ENCODE peak calls at places on chromosomes 5 and 9, in ten cellular contexts. One of them, this sample, is unnamed.

GRCh38 chr5:125338804-125339203 is 592.4 kb upstream of the ZNF608 start:
- DNase-seq in K562: no peak
- DNase-seq in heart left ventricle: no peak
- DNase-seq in cardiac fibroblast: no peak
- DNase-seq in fibroblast of mammary gland: no peak
- DNase-seq in endodermal cell: no peak
- DNase-seq in AG10803: no peak
- DNase-seq in heart right ventricle: no peak
- DNase-seq in AG09319: no peak
- DNase-seq in cardiac muscle cell: no peak
- DNase-seq in this sample: no peak

GRCh38 chr9:79357620-79358019 is 214.1 kb upstream of the TLE4 start:
- DNase-seq in fibroblast of mammary gland: no peak
- DNase-seq in heart right ventricle: peak
- DNase-seq in endodermal cell: no peak
- DNase-seq in cardiac muscle cell: no peak
- DNase-seq in AG10803: no peak
- DNase-seq in heart left ventricle: no peak
- DNase-seq in cardiac fibroblast: no peak
- DNase-seq in AG09319: no peak
- DNase-seq in K562: no peak
- DNase-seq in this sample: no peak

GRCh38 chr9:90841213-90841612 is 39.6 kb downstream of the SYK start:
- DNase-seq in cardiac muscle cell: no peak
- DNase-seq in AG09319: no peak
- DNase-seq in heart right ventricle: no peak
- DNase-seq in heart left ventricle: no peak
- DNase-seq in AG10803: no peak
- DNase-seq in fibroblast of mammary gland: no peak
- DNase-seq in endodermal cell: no peak
- DNase-seq in cardiac fibroblast: no peak
- DNase-seq in K562: no peak
- DNase-seq in this sample: no peak

GRCh38 chr9:122642226-122642625 is 15.2 kb downstream of the OR1B1 start:
- DNase-seq in heart right ventricle: no peak
- DNase-seq in endodermal cell: peak
- DNase-seq in K562: no peak
- DNase-seq in AG09319: no peak
- DNase-seq in cardiac muscle cell: no peak
- DNase-seq in AG10803: no peak
- DNase-seq in cardiac fibroblast: peak
- DNase-seq in heart left ventricle: no peak
- DNase-seq in fibroblast of mammary gland: no peak
- DNase-seq in this sample: no peak

GRCh38 chr5:27318701-27319100 is 280.3 kb upstream of the CDH9 start:
- DNase-seq in endodermal cell: no peak
- DNase-seq in AG10803: no peak
- DNase-seq in fibroblast of mammary gland: peak
- DNase-seq in cardiac fibroblast: peak
- DNase-seq in K562: no peak
- DNase-seq in cardiac muscle cell: no peak
- DNase-seq in heart left ventricle: no peak
- DNase-seq in heart right ventricle: no peak
- DNase-seq in AG09319: no peak
- DNase-seq in this sample: no peak

GRCh38 chr5:14039063-14039462 is 94.6 kb upstream of the DNAH5 start:
- DNase-seq in endodermal cell: no peak
- DNase-seq in AG10803: no peak
- DNase-seq in fibroblast of mammary gland: peak
- DNase-seq in AG09319: no peak
- DNase-seq in K562: no peak
- DNase-seq in cardiac fibroblast: peak
- DNase-seq in cardiac muscle cell: peak
- DNase-seq in heart right ventricle: no peak
- DNase-seq in heart left ventricle: no peak
- DNase-seq in this sample: no peak

GRCh38 chr5:35338169-35338476 is 107.8 kb upstream of the PRLR start:
- DNase-seq in cardiac muscle cell: no peak
- DNase-seq in heart left ventricle: no peak
- DNase-seq in heart right ventricle: no peak
- DNase-seq in fibroblast of mammary gland: no peak
- DNase-seq in AG09319: no peak
- DNase-seq in AG10803: no peak
- DNase-seq in endodermal cell: no peak
- DNase-seq in cardiac fibroblast: no peak
- DNase-seq in K562: no peak
- DNase-seq in this sample: no peak

GRCh38 chr9:127158995-127159801 is 36.8 kb upstream of the ANGPTL2 start:
- DNase-seq in AG10803: peak
- DNase-seq in heart right ventricle: peak
- DNase-seq in endodermal cell: peak
- DNase-seq in K562: no peak
- DNase-seq in cardiac fibroblast: peak
- DNase-seq in AG09319: peak
- DNase-seq in fibroblast of mammary gland: peak
- DNase-seq in heart left ventricle: no peak
- DNase-seq in cardiac muscle cell: peak
- DNase-seq in this sample: no peak

GRCh38 chr9:130104413-130105193 is 50.9 kb downstream of the GPR107 start:
- DNase-seq in endodermal cell: no peak
- DNase-seq in AG09319: no peak
- DNase-seq in K562: no peak
- DNase-seq in cardiac fibroblast: peak
- DNase-seq in cardiac muscle cell: no peak
- DNase-seq in heart right ventricle: no peak
- DNase-seq in AG10803: no peak
- DNase-seq in heart left ventricle: no peak
- DNase-seq in fibroblast of mammary gland: no peak
- DNase-seq in this sample: no peak

GRCh38 chr5:59299006-59299405 is 594.5 kb downstream of the PDE4D start:
- DNase-seq in AG09319: no peak
- DNase-seq in fibroblast of mammary gland: no peak
- DNase-seq in heart right ventricle: no peak
- DNase-seq in AG10803: no peak
- DNase-seq in cardiac fibroblast: no peak
- DNase-seq in K562: no peak
- DNase-seq in heart left ventricle: no peak
- DNase-seq in endodermal cell: no peak
- DNase-seq in cardiac muscle cell: no peak
- DNase-seq in this sample: no peak

GRCh38 chr9:2465921-2466460 is 155.6 kb upstream of the VLDLR start:
- DNase-seq in cardiac muscle cell: no peak
- DNase-seq in AG10803: no peak
- DNase-seq in cardiac fibroblast: no peak
- DNase-seq in heart right ventricle: no peak
- DNase-seq in AG09319: no peak
- DNase-seq in fibroblast of mammary gland: peak
- DNase-seq in heart left ventricle: no peak
- DNase-seq in K562: no peak
- DNase-seq in endodermal cell: no peak
- DNase-seq in this sample: no peak

GRCh38 chr9:78468231-78468630 is 171.3 kb downstream of the PSAT1 start:
- DNase-seq in endodermal cell: no peak
- DNase-seq in AG10803: no peak
- DNase-seq in cardiac muscle cell: no peak
- DNase-seq in fibroblast of mammary gland: no peak
- DNase-seq in K562: no peak
- DNase-seq in cardiac fibroblast: no peak
- DNase-seq in heart right ventricle: no peak
- DNase-seq in AG09319: no peak
- DNase-seq in heart left ventricle: no peak
- DNase-seq in this sample: no peak

GRCh38 chr5:176754376-176754942 is 55.9 kb upstream of the UNC5A start:
- DNase-seq in fibroblast of mammary gland: peak
- DNase-seq in cardiac fibroblast: peak
- DNase-seq in AG10803: no peak
- DNase-seq in AG09319: no peak
- DNase-seq in cardiac muscle cell: no peak
- DNase-seq in endodermal cell: no peak
- DNase-seq in heart right ventricle: no peak
- DNase-seq in K562: no peak
- DNase-seq in heart left ventricle: no peak
- DNase-seq in this sample: no peak

GRCh38 chr5:119275873-119276214 is 80.0 kb upstream of the TNFAIP8 start:
- DNase-seq in AG09319: no peak
- DNase-seq in cardiac muscle cell: no peak
- DNase-seq in fibroblast of mammary gland: no peak
- DNase-seq in endodermal cell: no peak
- DNase-seq in AG10803: no peak
- DNase-seq in heart left ventricle: no peak
- DNase-seq in heart right ventricle: no peak
- DNase-seq in cardiac fibroblast: no peak
- DNase-seq in K562: no peak
- DNase-seq in this sample: peak

GRCh38 chr5:58259685-58260152 is 200.2 kb downstream of the PLK2 start:
- DNase-seq in K562: no peak
- DNase-seq in AG10803: peak
- DNase-seq in AG09319: peak
- DNase-seq in cardiac fibroblast: peak
- DNase-seq in fibroblast of mammary gland: peak
- DNase-seq in heart right ventricle: no peak
- DNase-seq in endodermal cell: peak
- DNase-seq in cardiac muscle cell: peak
- DNase-seq in heart left ventricle: no peak
- DNase-seq in this sample: no peak

GRCh38 chr9:108831496-108832178 is 24.1 kb downstream of the ACTL7B start:
- DNase-seq in K562: no peak
- DNase-seq in heart right ventricle: no peak
- DNase-seq in cardiac muscle cell: no peak
- DNase-seq in endodermal cell: no peak
- DNase-seq in heart left ventricle: no peak
- DNase-seq in fibroblast of mammary gland: no peak
- DNase-seq in AG10803: no peak
- DNase-seq in cardiac fibroblast: no peak
- DNase-seq in AG09319: no peak
- DNase-seq in this sample: no peak

GRCh38 chr5:139746691-139747582 is 48.7 kb upstream of the PSD2 start:
- DNase-seq in cardiac muscle cell: no peak
- DNase-seq in heart left ventricle: no peak
- DNase-seq in cardiac fibroblast: no peak
- DNase-seq in AG10803: no peak
- DNase-seq in AG09319: no peak
- DNase-seq in heart right ventricle: no peak
- DNase-seq in fibroblast of mammary gland: peak
- DNase-seq in K562: peak
- DNase-seq in endodermal cell: peak
- DNase-seq in this sample: peak

GRCh38 chr5:18068851-18069250 is 434.6 kb downstream of the TAF11L14 start:
- DNase-seq in heart left ventricle: no peak
- DNase-seq in AG10803: no peak
- DNase-seq in fibroblast of mammary gland: no peak
- DNase-seq in heart right ventricle: no peak
- DNase-seq in cardiac muscle cell: no peak
- DNase-seq in K562: no peak
- DNase-seq in cardiac fibroblast: no peak
- DNase-seq in AG09319: no peak
- DNase-seq in endodermal cell: no peak
- DNase-seq in this sample: no peak

DNA sequence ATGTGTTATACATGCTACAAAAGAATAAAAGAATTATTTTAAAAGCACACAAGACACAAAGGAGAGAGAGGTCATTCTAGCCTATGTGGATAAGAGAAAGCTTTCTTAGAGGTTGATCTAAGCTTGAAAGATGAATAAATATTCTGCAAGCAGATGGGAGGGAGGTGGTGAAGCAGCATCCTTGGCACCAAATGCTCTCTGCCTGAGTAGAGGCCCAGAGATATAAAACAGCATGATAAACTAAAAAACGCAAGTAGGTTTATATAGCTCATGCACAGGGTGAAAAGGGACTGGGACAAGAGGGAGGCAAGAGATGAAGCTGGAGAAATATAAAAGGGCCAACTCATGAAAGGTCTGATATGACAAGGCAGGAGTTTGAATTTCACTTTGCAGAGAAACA is 283.2 kb upstream of the POU5F2 start:
- DNase-seq in heart right ventricle: no peak
- DNase-seq in AG10803: no peak
- DNase-seq in endodermal cell: no peak
- DNase-seq in cardiac fibroblast: no peak
- DNase-seq in AG09319: no peak
- DNase-seq in cardiac muscle cell: no peak
- DNase-seq in K562: no peak
- DNase-seq in heart left ventricle: no peak
- DNase-seq in fibroblast of mammary gland: no peak
- DNase-seq in this sample: no peak
- TF ChIP-seq CTCF in heart right ventricle: no peak
- TF ChIP-seq CTCF in AG10803: no peak
- TF ChIP-seq CTCF in endodermal cell: no peak
- TF ChIP-seq CTCF in cardiac fibroblast: no peak
- TF ChIP-seq CTCF in AG09319: no peak
- TF ChIP-seq CTCF in cardiac muscle cell: no peak
- TF ChIP-seq CTCF in K562: no peak
- TF ChIP-seq CTCF in heart left ventricle: no peak
- TF ChIP-seq CTCF in fibroblast of mammary gland: no peak
- TF ChIP-seq CTCF in this sample: no peak

GRCh38 chr5:157828949-157829639 is 29.9 kb downstream of the CLINT1 start:
- DNase-seq in cardiac muscle cell: no peak
- DNase-seq in heart left ventricle: no peak
- DNase-seq in cardiac fibroblast: peak
- DNase-seq in fibroblast of mammary gland: peak
- DNase-seq in K562: peak
- DNase-seq in AG10803: no peak
- DNase-seq in heart right ventricle: no peak
- DNase-seq in AG09319: no peak
- DNase-seq in endodermal cell: peak
- DNase-seq in this sample: no peak
- TF ChIP-seq CTCF in cardiac muscle cell: peak
- TF ChIP-seq CTCF in heart left ventricle: no peak
- TF ChIP-seq CTCF in cardiac fibroblast: peak
- TF ChIP-seq CTCF in fibroblast of mammary gland: peak
- TF ChIP-seq CTCF in K562: peak
- TF ChIP-seq CTCF in AG10803: peak
- TF ChIP-seq CTCF in heart right ventricle: peak
- TF ChIP-seq CTCF in AG09319: peak
- TF ChIP-seq CTCF in endodermal cell: peak
- TF ChIP-seq CTCF in this sample: no peak

GRCh38 chr9:21615018-21615417 is 132.9 kb upstream of the IFNE start:
- DNase-seq in heart right ventricle: no peak
- DNase-seq in AG10803: no peak
- DNase-seq in AG09319: no peak
- DNase-seq in K562: no peak
- DNase-seq in endodermal cell: no peak
- DNase-seq in cardiac fibroblast: no peak
- DNase-seq in cardiac muscle cell: no peak
- DNase-seq in heart left ventricle: no peak
- DNase-seq in fibroblast of mammary gland: no peak
- DNase-seq in this sample: no peak
- TF ChIP-seq CTCF in heart right ventricle: no peak
- TF ChIP-seq CTCF in AG10803: no peak
- TF ChIP-seq CTCF in AG09319: no peak
- TF ChIP-seq CTCF in K562: no peak
- TF ChIP-seq CTCF in endodermal cell: no peak
- TF ChIP-seq CTCF in cardiac fibroblast: no peak
- TF ChIP-seq CTCF in cardiac muscle cell: no peak
- TF ChIP-seq CTCF in heart left ventricle: no peak
- TF ChIP-seq CTCF in fibroblast of mammary gland: no peak
- TF ChIP-seq CTCF in this sample: no peak

DNA sequence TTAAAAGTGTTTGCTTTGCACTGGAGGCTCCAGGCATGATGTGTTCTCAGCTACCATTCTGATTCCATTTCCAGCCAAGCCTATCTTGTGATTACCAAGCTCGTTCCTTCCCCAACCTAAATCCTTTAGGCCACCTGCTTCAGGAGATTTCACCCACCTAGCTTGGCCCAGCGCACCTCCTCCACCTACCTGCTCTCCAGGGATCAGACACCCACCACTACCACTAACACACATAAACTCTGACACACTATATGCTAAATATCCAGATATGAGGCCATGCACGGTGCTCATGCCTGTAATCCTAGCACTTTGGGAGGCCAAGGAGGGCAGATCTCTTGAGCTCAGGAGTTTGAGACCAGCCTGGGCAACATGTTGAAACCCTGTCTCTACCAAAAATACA is 2.4 kb downstream of the MYORG start:
- DNase-seq in endodermal cell: no peak
- DNase-seq in cardiac muscle cell: no peak
- DNase-seq in heart left ventricle: no peak
- DNase-seq in heart right ventricle: no peak
- DNase-seq in AG09319: no peak
- DNase-seq in fibroblast of mammary gland: no peak
- DNase-seq in K562: no peak
- DNase-seq in AG10803: no peak
- DNase-seq in cardiac fibroblast: no peak
- DNase-seq in this sample: no peak
- TF ChIP-seq CTCF in endodermal cell: no peak
- TF ChIP-seq CTCF in cardiac muscle cell: no peak
- TF ChIP-seq CTCF in heart left ventricle: no peak
- TF ChIP-seq CTCF in heart right ventricle: no peak
- TF ChIP-seq CTCF in AG09319: no peak
- TF ChIP-seq CTCF in fibroblast of mammary gland: no peak
- TF ChIP-seq CTCF in K562: no peak
- TF ChIP-seq CTCF in AG10803: no peak
- TF ChIP-seq CTCF in cardiac fibroblast: no peak
- TF ChIP-seq CTCF in this sample: no peak

This sample was measured in B cell.